ENCODE peak calls at places on chromosome 1, in five cellular contexts. S is right lobe of liver; X is body of pancreas; V is CD8-positive, alpha-beta memory T cell; U is psoas muscle. P is an unnamed sample. For H3K36me3, the result is how much of the 10 kb centered on the place peaks cover.

GRCh38 chr1:212664409-212665199 is 35.0 kb downstream of the BATF3 start:
- DNase-seq in V (no peak), S (no peak), U (no peak), X (no peak), P (peak)

GRCh38 chr1:52976183-52977035 is 49.3 kb downstream of the SCP2 start:
- DNase-seq in S (no peak), V (no peak), X (no peak), U (no peak), P (no peak)

GRCh38 chr1:234732260-234732659 is 122.3 kb upstream of the IRF2BP2 start:
- DNase-seq in S (no peak), X (no peak), V (no peak), U (no peak), P (no peak)

GRCh38 chr1:212496673-212497072 is 64.0 kb downstream of the NENF start:
- DNase-seq in X (no peak), V (no peak), S (no peak), U (no peak), P (no peak)

GRCh38 chr1:223714849-223715709 is 2.7 kb downstream of the CAPN2 start:
- DNase-seq in X (no peak), S (no peak), U (no peak), V (no peak), P (no peak)

GRCh38 chr1:36133484-36133883 is 8.5 kb upstream of the COL8A2 start:
- DNase-seq in S (no peak), V (no peak), U (no peak), X (peak), P (no peak)

GRCh38 chr1:30144831-30145230 is 578.6 kb downstream of the MATN1 start:
- DNase-seq in U (no peak), S (no peak), X (no peak), V (no peak), P (no peak)

GRCh38 chr1:170445096-170445495 is 86.9 kb upstream of the GORAB start:
- DNase-seq in U (no peak), V (no peak), X (no peak), S (no peak), P (no peak)

GRCh38 chr1:201703646-201704438 is 125.1 kb upstream of the IPO9 start:
- DNase-seq in V (peak), S (peak), X (peak), U (peak), P (peak)

GRCh38 chr1:46613661-46614603 is 2.7 kb downstream of the MOB3C start:
- DNase-seq in S (peak), U (peak), V (no peak), X (peak), P (no peak)

GRCh38 chr1:98870959-98871903 is 133.4 kb downstream of the PLPPR5 start:
- DNase-seq in V (peak), X (no peak), S (no peak), U (no peak), P (peak)

GRCh38 chr1:112126598-112126997 is 137.1 kb upstream of the KCND3 start:
- DNase-seq in X (no peak), U (no peak), V (no peak), S (no peak), P (no peak)

GRCh38 chr1:93605812-93606512 is 75.7 kb downstream of the BCAR3 start:
- DNase-seq in V (no peak), U (no peak), S (no peak), X (no peak), P (no peak)

GRCh38 chr1:985126-985525 is 3.2 kb upstream of the PERM1 start:
- DNase-seq in V (peak), X (no peak), S (no peak), U (no peak), P (no peak)

GRCh38 chr1:242129103-242129502 is 130.2 kb upstream of the MAP1LC3C start:
- DNase-seq in U (no peak), S (no peak), X (no peak), V (no peak), P (no peak)

GRCh38 chr1:109252893-109253802 is 3.8 kb downstream of the CELSR2 start:
- DNase-seq in U (peak), S (no peak), V (no peak), X (no peak), P (no peak)

GRCh38 chr1:18681423-18681835 is 50.8 kb downstream of the PAX7 start:
- DNase-seq in S (no peak), X (no peak), U (no peak), V (no peak), P (peak)

GRCh38 chr1:38803647-38804046 is 55.9 kb downstream of the RRAGC start:
- DNase-seq in X (no peak), U (no peak), V (no peak), S (no peak), P (no peak)

GRCh38 chr1:161038523-161039153 is at the start of gene TSTD1:
- DNase-seq in S (peak), U (peak), V (peak), X (peak), P (peak)

GRCh38 chr1:173050865-173051264 is at the start of gene TNFSF18:
- DNase-seq in S (no peak), U (no peak), X (no peak), V (no peak), P (no peak)

GRCh38 chr1:116254001-116254400 is 119.0 kb upstream of the ATP1A1 start:
- DNase-seq in U (no peak), V (no peak), X (no peak), S (no peak), P (no peak)

GRCh38 chr1:112794654-112795239 is 79.6 kb upstream of the PPM1J start:
- DNase-seq in X (no peak), U (no peak), V (no peak), S (no peak), P (no peak)

GRCh38 chr1:179296356-179296755 is 2.8 kb downstream of the SOAT1 start:
- DNase-seq in V (no peak), X (no peak), U (no peak), S (no peak), P (no peak)

GRCh38 chr1:179296831-179297377 is 3.3 kb downstream of the SOAT1 start:
- DNase-seq in U (no peak), X (no peak), V (no peak), S (no peak), P (no peak)

GRCh38 chr1:179293340-179294327 is at the start of gene SOAT1:
- DNase-seq in S (peak), V (peak), X (peak), U (peak), P (peak)

GRCh38 chr1:179298952-179299351 is 5.4 kb downstream of the SOAT1 start:
- DNase-seq in X (no peak), V (peak), S (no peak), U (no peak), P (peak)

GRCh38 chr1:179295356-179295755 is 1.8 kb downstream of the SOAT1 start:
- DNase-seq in U (no peak), S (no peak), V (no peak), X (no peak), P (peak)
- H3K27ac ChIP-seq in U (no peak), S (peak), V (no peak), X (peak), P (peak)

GRCh38 chr1:45569962-45570581 is 13.8 kb upstream of the NASP start:
- DNase-seq in V (peak), U (peak), S (peak), X (peak), P (peak)
- H3K36me3 ChIP-seq in V (under half), U (under half), S (under half), X (under half), P (under half)

DNA sequence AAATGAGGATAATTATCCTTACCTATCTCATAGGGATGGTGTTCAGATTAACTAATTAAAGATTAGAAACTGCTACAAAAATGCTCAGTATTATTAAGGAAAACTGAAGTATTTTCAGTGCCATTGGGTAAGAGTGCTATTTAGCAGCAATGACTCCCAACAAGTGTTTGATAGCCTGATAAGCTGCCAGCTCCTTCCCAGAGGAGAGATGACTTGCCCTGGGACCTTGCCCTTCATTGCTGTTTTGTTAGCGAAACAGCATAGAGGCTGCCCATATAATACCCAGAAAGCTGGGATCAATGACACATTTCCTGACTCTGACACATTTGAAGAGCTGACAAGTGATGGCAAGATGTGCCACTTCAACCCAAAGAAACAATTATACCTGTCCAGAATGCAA is 592.2 kb downstream of the ADGRL2 start:
- DNase-seq in U (no peak), S (no peak), X (no peak), V (no peak), P (no peak)
- H3K27ac ChIP-seq in U (no peak), S (no peak), X (no peak), V (no peak), P (no peak)

DNA sequence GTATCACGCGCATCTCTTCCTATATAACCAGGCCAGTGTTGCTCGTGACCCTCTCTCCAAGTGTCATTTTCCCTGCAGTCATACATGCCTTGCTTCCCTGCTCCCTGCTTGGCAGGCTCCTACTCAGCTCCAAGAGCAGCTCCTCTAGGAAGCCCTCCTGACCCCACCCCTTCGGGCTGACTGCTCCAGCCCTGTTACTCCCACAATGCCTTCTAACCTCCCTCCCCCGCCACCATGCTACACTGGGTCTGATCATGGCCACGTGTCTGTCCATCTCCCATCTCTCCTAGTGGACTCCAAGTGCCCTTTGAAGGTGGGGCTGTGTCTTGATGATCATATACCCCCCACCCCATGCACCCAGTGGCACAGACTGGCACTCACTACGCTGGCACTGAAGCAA is 44.7 kb downstream of the MRPL37 start:
- DNase-seq in U (no peak), S (no peak), V (no peak), X (no peak), P (no peak)
- H3K36me3 ChIP-seq in U (under half), S (under half), V (under half), X (under half), P (under half)

DNA sequence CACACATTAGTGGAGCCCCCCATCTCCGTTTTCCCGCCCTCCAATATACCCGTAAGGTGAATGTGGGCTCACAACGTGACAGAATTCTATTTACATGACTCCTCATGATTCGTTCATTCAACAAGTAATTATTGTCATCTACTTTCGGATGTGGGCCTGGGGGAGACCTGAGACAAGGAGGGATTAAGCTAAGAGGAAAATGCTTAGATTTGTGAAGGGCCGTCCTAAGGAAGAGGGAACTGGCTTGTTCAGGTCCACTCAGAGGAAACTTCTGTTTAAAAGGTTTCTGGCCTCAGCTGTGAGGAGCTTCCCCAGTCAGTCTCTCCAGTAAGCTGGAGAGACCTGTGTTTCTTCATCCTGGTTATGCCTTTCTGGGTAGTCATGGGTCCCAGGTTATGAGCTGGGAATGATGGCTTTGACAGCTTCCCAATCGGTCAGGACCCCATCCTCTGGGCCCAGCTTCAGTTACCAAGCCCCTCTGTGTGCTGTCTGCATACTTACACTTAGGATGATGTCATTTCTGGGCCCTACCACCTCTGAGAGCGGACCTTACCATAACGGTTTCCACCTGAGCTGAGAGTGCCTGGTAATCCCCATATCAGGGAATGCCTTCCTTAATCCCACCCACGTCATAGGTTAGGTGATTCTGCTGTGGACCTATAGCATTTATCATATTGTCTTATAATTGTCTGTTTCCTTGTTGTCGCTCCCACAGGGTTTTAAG is 687 bp upstream of the ERI3 start:
- DNase-seq in U (no peak), V (no peak), S (no peak), X (no peak), P (no peak)
- H3K27ac ChIP-seq in U (peak), V (no peak), S (no peak), X (no peak), P (no peak)